ENCODE peak calls at places on chromosomes 5 and 9, in seven cellular contexts. N is endodermal cell; L is CD4-positive, alpha-beta T cell; K is heart right ventricle; J is tibial nerve; T is psoas muscle; F is A673. A is an unnamed sample. For H3K9me3, the result is how much of the 10 kb centered on the place peaks cover.

GRCh38 chr9:85741112-85741874 is 461 bp downstream of the AGTPBP1 start:
- DNase-seq in F (peak), T (no peak), J (no peak), N (peak), K (peak), L (peak), A (peak)

GRCh38 chr5:37696190-37697021 is 143.4 kb downstream of the GDNF start:
- DNase-seq in L (no peak), F (no peak), K (no peak), J (no peak), T (no peak), N (no peak), A (no peak)

GRCh38 chr9:132168347-132168746 is 6.5 kb downstream of the NTNG2 start:
- DNase-seq in K (peak), F (peak), N (no peak), J (no peak), T (peak), L (no peak), A (peak)

GRCh38 chr5:124662261-124662781 is 84.1 kb downstream of the ZNF608 start:
- DNase-seq in J (no peak), N (peak), K (no peak), F (no peak), T (no peak), L (no peak), A (no peak)

GRCh38 chr9:82117025-82117424 is 128.5 kb downstream of the SPATA31D1 start:
- DNase-seq in T (no peak), N (no peak), L (no peak), K (peak), J (no peak), F (no peak), A (no peak)

GRCh38 chr9:86488794-86489193 is 134.6 kb upstream of the TUT7 start:
- DNase-seq in K (no peak), N (peak), T (no peak), F (no peak), L (no peak), J (no peak), A (no peak)

GRCh38 chr5:135179308-135179980 is 145.4 kb upstream of the PITX1 start:
- DNase-seq in L (no peak), T (no peak), F (no peak), N (peak), K (no peak), J (no peak), A (peak)

GRCh38 chr5:38289457-38289856 is 31.1 kb downstream of the EGFLAM start:
- DNase-seq in N (no peak), T (no peak), K (no peak), L (no peak), F (no peak), J (no peak), A (no peak)

GRCh38 chr9:133347515-133347984 is 381 bp downstream of the MED22 start:
- DNase-seq in L (no peak), J (no peak), K (no peak), N (peak), F (peak), T (peak), A (no peak)

GRCh38 chr5:180213657-180214207 is 4.7 kb upstream of the RASGEF1C start:
- DNase-seq in K (no peak), F (no peak), J (no peak), L (no peak), N (no peak), T (no peak), A (no peak)

GRCh38 chr5:154288145-154288544 is 97.6 kb downstream of the GALNT10 start:
- DNase-seq in J (peak), F (no peak), K (no peak), N (peak), L (no peak), T (no peak), A (peak)

GRCh38 chr5:5420251-5420650 is 2.2 kb upstream of the ICE1 start:
- DNase-seq in L (no peak), F (no peak), N (no peak), K (no peak), T (no peak), J (no peak), A (no peak)

GRCh38 chr9:124110307-124110915 is 98.8 kb downstream of the LHX2 start:
- DNase-seq in F (peak), T (peak), J (peak), K (peak), L (peak), N (peak), A (no peak)

GRCh38 chr5:68456756-68457217 is 241.2 kb downstream of the PIK3R1 start:
- DNase-seq in T (no peak), L (no peak), N (no peak), K (peak), F (peak), J (no peak), A (peak)

GRCh38 chr5:169161022-169161680 is 139.8 kb downstream of the SLIT3 start:
- DNase-seq in J (peak), K (peak), F (no peak), N (peak), T (peak), L (no peak), A (no peak)

GRCh38 chr9:27377811-27378345 is 80.9 kb upstream of the EQTN start:
- DNase-seq in K (no peak), T (no peak), F (no peak), N (no peak), J (no peak), L (no peak), A (no peak)

GRCh38 chr5:97839338-97840081 is 656.5 kb upstream of the RIOK2 start:
- DNase-seq in K (no peak), T (no peak), N (no peak), J (no peak), L (no peak), F (peak), A (no peak)

GRCh38 chr9:92726971-92727715 is 37.5 kb downstream of the BICD2 start:
- DNase-seq in K (peak), J (no peak), L (no peak), T (no peak), N (no peak), F (no peak), A (no peak)

GRCh38 chr5:167128581-167128980 is 1162.9 kb upstream of the WWC1 start:
- DNase-seq in N (no peak), T (no peak), J (no peak), K (no peak), F (no peak), L (no peak), A (no peak)

GRCh38 chr5:133063965-133064364 is 12.2 kb downstream of the HSPA4 start:
- DNase-seq in F (no peak), N (no peak), L (no peak), J (no peak), K (no peak), T (no peak), A (no peak)

GRCh38 chr5:142874537-142874936 is 104.4 kb downstream of the ARHGAP26 start:
- DNase-seq in F (peak), T (peak), N (no peak), J (peak), L (no peak), K (peak), A (peak)

GRCh38 chr9:129803679-129804065 is 688 bp downstream of the TOR1B start:
- DNase-seq in F (peak), T (no peak), K (no peak), N (no peak), J (no peak), L (no peak), A (no peak)

GRCh38 chr5:32538031-32538547 is 47.3 kb upstream of the SUB1 start:
- DNase-seq in L (no peak), N (no peak), T (no peak), F (no peak), J (no peak), K (no peak), A (no peak)

GRCh38 chr9:137745541-137745991 is 126.8 kb downstream of the EHMT1 start:
- DNase-seq in K (no peak), T (no peak), F (peak), L (no peak), N (peak), J (no peak), A (no peak)

GRCh38 chr5:54113060-54113459 is 197.3 kb downstream of the ARL15 start:
- DNase-seq in T (no peak), L (no peak), K (no peak), J (no peak), F (no peak), N (no peak), A (no peak)

GRCh38 chr5:123610209-123610608 is 98.2 kb downstream of the CSNK1G3 start:
- DNase-seq in J (no peak), L (no peak), T (no peak), K (no peak), N (no peak), F (no peak), A (no peak)

GRCh38 chr5:91301459-91301858 is 81.7 kb downstream of the ARRDC3 start:
- DNase-seq in K (no peak), N (no peak), F (no peak), L (no peak), T (no peak), J (no peak), A (no peak)

GRCh38 chr5:129771058-129771838 is 23.4 kb downstream of the MINAR2 start:
- DNase-seq in T (no peak), K (peak), N (peak), F (peak), L (peak), J (no peak), A (peak)

GRCh38 chr5:172564187-172564586 is 76.9 kb upstream of the NEURL1B start:
- DNase-seq in L (no peak), J (no peak), F (no peak), N (no peak), T (no peak), K (no peak), A (peak)

GRCh38 chr5:171606414-171607024 is 179.1 kb upstream of the SMIM23 start:
- DNase-seq in L (no peak), K (no peak), N (no peak), F (peak), T (no peak), J (no peak), A (no peak)

GRCh38 chr9:75096796-75097195 is 8.5 kb downstream of the OSTF1 start:
- DNase-seq in F (no peak), T (no peak), J (no peak), K (no peak), L (no peak), N (no peak), A (no peak)

GRCh38 chr5:109062669-109063068 is 315.0 kb downstream of the FER start:
- DNase-seq in N (no peak), K (no peak), T (no peak), L (no peak), J (no peak), F (peak), A (no peak)

GRCh38 chr5:141496038-141496437 is 7.2 kb downstream of the PCDHGC5 start:
- DNase-seq in K (no peak), J (no peak), F (peak), L (no peak), T (no peak), N (peak), A (no peak)

GRCh38 chr5:12883395-12883794 is 979.1 kb upstream of the CTNND2 start:
- DNase-seq in N (peak), J (no peak), F (no peak), K (no peak), T (no peak), L (no peak), A (no peak)

GRCh38 chr9:130104413-130105193 is 50.9 kb downstream of the GPR107 start:
- DNase-seq in K (no peak), F (no peak), N (no peak), L (no peak), T (no peak), J (no peak), A (no peak)

GRCh38 chr5:115732026-115732425 is 84.4 kb downstream of the CDO1 start:
- DNase-seq in L (no peak), J (no peak), F (no peak), T (no peak), N (no peak), K (no peak), A (no peak)

GRCh38 chr5:176388003-176388340 is 426 bp downstream of the NOP16 start:
- DNase-seq in N (peak), F (peak), J (no peak), T (no peak), K (no peak), L (no peak), A (no peak)

GRCh38 chr9:131161585-131161984 is 36.2 kb downstream of the NUP214 start:
- DNase-seq in T (no peak), N (no peak), L (no peak), F (no peak), K (no peak), J (no peak), A (no peak)

GRCh38 chr5:127260686-127261085 is 29.9 kb upstream of the MEGF10 start:
- DNase-seq in K (no peak), L (no peak), F (no peak), T (no peak), N (no peak), J (no peak), A (no peak)
- TF ChIP-seq CTCF in K (no peak), L (no peak), F (no peak), T (no peak), N (no peak), J (no peak), A (no peak)

DNA sequence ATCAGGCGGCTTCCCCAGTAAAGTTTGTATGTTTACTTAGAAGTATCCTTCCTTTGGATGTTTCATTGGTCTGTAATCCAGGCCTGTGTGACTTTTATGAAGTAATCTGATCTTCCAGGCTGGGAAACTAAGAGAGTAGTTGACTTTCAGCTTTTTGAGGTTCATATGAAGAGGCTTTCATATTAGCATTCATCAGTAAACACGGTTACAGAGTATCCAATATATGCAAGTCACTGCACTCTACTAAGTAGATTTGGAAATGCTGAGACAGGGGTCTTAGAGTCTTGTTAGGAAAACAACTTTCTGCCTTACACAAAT is 1.1 kb downstream of the DNAJC21 start:
- DNase-seq in L (no peak), T (no peak), F (peak), N (no peak), K (no peak), J (no peak), A (no peak)
- H3K27ac ChIP-seq in L (peak), T (peak), F (peak), N (no peak), K (peak), J (peak), A (peak)

DNA sequence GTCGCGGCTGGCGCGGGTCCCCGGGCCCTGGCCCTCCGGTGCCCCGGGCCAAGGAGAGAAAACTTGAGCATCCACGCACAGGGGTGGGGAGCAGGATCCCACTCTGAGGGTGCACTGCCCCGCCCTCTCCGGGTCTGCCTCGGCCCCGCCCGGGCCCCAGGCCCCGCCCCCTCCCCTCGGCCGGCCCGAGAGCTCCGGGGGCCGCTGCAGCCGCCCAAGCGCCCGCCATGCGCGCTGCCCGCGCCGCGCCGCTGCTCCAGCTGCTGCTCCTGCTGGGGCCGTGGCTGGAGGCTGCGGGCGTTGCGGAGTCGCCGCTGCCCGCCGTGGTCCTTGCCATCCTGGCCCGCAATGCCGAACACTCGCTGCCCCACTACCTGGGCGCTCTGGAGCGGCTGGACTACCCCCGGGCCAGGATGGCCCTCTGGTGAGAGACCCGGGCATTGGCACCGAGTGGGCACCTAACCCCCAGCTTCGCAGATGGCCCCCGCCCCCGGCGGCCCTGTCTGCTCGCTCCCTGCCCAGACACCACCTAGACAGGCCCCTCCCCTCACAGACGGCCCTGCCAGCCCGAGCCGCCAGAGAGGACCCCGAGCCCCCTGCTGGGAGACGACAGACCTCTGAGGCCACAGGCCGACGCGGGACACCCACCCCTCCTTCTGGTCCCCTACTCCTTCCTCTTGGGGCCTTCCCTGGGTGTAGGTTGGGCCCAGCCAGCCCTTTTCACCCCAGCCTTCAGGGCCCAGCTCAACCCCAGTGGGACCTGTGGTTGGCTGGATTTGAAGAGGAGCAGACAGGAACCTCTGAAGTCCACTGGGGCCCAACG is at the start of gene CERCAM:
- DNase-seq in T (peak), J (peak), L (no peak), N (peak), K (peak), F (peak), A (peak)
- H3K9me3 ChIP-seq in T (under half), J (under half), L (under half), N (under half), K (under half), F (under half), A (under half)

GRCh38 chr9:107161338-107161737 is 121.7 kb upstream of the RAD23B start:
- DNase-seq in J (no peak), K (no peak), N (no peak), L (no peak), T (no peak), F (no peak), A (no peak)

GRCh38 chr9:107154291-107154690 is 128.8 kb upstream of the RAD23B start:
- DNase-seq in J (no peak), F (no peak), T (no peak), K (no peak), N (no peak), L (no peak), A (no peak)

GRCh38 chr9:107155244-107155817 is 127.7 kb upstream of the RAD23B start:
- DNase-seq in K (no peak), L (no peak), N (no peak), J (no peak), T (no peak), F (no peak), A (no peak)

GRCh38 chr9:107154766-107155165 is 128.3 kb upstream of the RAD23B start:
- DNase-seq in L (no peak), K (no peak), N (no peak), J (no peak), F (no peak), T (no peak), A (no peak)

DNA sequence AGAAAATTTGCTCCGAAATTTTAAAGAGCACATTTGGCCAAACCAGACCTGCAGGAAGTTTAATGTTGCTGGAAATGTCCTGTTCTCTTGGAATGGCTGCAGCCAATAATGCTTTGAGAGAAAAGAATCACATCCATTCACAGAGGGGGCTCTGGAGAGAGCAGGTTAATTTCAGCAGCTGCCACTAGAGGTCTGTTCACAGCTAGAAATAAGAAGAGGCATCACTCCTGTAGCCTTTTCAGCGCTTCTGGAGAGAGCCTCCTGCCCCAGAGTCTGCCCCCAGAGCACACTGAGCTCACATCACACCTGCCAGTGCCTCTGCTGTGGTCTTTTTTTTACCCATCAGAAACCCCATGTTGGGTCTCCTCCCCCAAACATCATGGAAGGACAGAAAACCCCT is 124.8 kb upstream of the RAD23B start:
- DNase-seq in J (no peak), K (no peak), F (peak), T (no peak), L (no peak), N (peak), A (no peak)
- TF ChIP-seq CTCF in J (peak), K (peak), F (peak), T (peak), L (peak), N (peak), A (no peak)

DNA sequence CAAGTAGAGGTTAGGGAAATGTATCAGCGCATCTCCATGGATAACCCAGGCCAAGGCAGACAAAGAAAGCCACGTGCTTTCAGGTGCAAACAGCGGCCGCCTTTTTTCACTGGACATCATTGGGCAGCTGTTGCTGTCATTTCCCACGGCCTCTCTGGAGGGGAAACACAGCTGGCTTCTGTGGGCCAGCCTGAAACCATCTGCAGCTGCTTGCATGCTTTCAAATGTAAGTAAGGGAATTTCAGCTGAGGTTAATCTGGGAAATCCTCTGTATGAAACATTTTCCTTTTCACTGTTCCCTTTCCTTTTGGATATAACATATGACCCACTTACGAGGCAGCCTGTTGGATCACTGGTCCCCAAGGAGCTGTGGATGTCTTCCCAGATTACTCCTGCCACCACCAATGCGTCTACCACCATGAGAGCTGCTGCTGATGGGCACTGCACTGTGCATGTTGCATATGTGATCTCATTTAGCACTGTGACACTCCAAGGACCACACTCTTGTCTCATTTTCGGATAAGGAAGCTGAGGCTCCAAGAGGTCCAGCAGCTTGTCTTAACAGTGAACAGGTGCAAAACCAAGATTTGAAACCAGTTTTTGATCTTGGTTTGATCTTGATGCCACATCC is 106.3 kb downstream of the C9orf152 start:
- DNase-seq in J (no peak), L (no peak), T (no peak), N (no peak), K (peak), F (no peak), A (no peak)
- H3K27ac ChIP-seq in J (no peak), L (no peak), T (no peak), N (no peak), K (peak), F (no peak), A (no peak)

GRCh38 chr5:64458948-64459347 is 46.9 kb upstream of the RGS7BP start:
- DNase-seq in N (no peak), L (no peak), J (no peak), K (no peak), F (no peak), T (no peak), A (no peak)
- H3K9me3 ChIP-seq in N (under half), L (under half), J (under half), K (under half), F (under half), T (under half), A (under half)

GRCh38 chr9:18438300-18438925 is 35.5 kb upstream of the ADAMTSL1 start:
- DNase-seq in L (no peak), K (peak), N (peak), T (peak), J (no peak), F (peak), A (peak)
- TF ChIP-seq CTCF in L (no peak), K (peak), N (peak), T (no peak), J (peak), F (no peak), A (no peak)

A was measured in pancreas.